ENCODE peak calls at places on chromosomes 6 and 20, in seven cellular contexts. L is BE2C, Y is adrenal gland, Z is neuronal stem cell, C is vagina, G is tibial artery, H is aorta. X is an unnamed sample.

GRCh38 chr20:36550797-36551299 is 9.5 kb downstream of the MYL9 start:
- DNase-seq in L (no peak), Y (peak; percentile 77), Z (no peak), C (no peak), G (no peak), H (peak; percentile 76), X (no peak)

GRCh38 chr20:19881080-19881840 is 123.2 kb downstream of the RIN2 start:
- DNase-seq in L (no peak), Y (no peak), Z (no peak), C (no peak), G (no peak), H (no peak), X (no peak)

GRCh38 chr6:169851641-169852503 is 100.5 kb downstream of the ERMARD start:
- DNase-seq in L (no peak), Y (no peak), Z (no peak), C (peak; percentile 52), G (peak; percentile 19), H (peak; percentile 72), X (no peak)

GRCh38 chr20:23686046-23686750 is 2.6 kb downstream of the CST4 start:
- DNase-seq in L (no peak), Y (no peak), Z (no peak), C (peak; percentile 72), G (no peak), H (no peak), X (no peak)

GRCh38 chr6:393391-394221 is 2.1 kb downstream of the IRF4 start:
- DNase-seq in L (no peak), Y (no peak), Z (no peak), C (no peak), G (no peak), H (no peak), X (no peak)

GRCh38 chr20:45229264-45230056 is 8.3 kb downstream of the SEMG2 start:
- DNase-seq in L (peak; percentile 68), Y (no peak), Z (no peak), C (no peak), G (no peak), H (no peak), X (peak; percentile 63)

GRCh38 chr6:137389150-137389664 is 105.0 kb downstream of the OLIG3 start:
- DNase-seq in L (no peak), Y (peak; percentile 14), Z (no peak), C (no peak), G (peak; percentile 32), H (no peak), X (peak; percentile 31)

GRCh38 chr6:78810698-78811097 is 56.7 kb upstream of the IRAK1BP1 start:
- DNase-seq in L (no peak), Y (no peak), Z (no peak), C (no peak), G (no peak), H (no peak), X (no peak)

GRCh38 chr6:157669747-157670216 is 153.3 kb upstream of the SNX9 start:
- DNase-seq in L (peak; percentile 73), Y (peak; percentile 43), Z (no peak), C (peak; percentile 92), G (peak; percentile 93), H (peak; percentile 92), X (peak; percentile 64)

GRCh38 chr20:62573856-62574611 is 68.3 kb upstream of the SLCO4A1 start:
- DNase-seq in L (no peak), Y (no peak), Z (no peak), C (no peak), G (no peak), H (no peak), X (no peak)

GRCh38 chr20:14410869-14411555 is 73.6 kb upstream of the FLRT3 start:
- DNase-seq in L (no peak), Y (no peak), Z (no peak), C (no peak), G (no peak), H (no peak), X (no peak)

GRCh38 chr6:14922306-14922705 is 323.6 kb upstream of the JARID2 start:
- DNase-seq in L (no peak), Y (no peak), Z (no peak), C (no peak), G (no peak), H (no peak), X (no peak)

GRCh38 chr6:29673161-29673560 is 7.8 kb downstream of the ZFP57 start:
- DNase-seq in L (no peak), Y (no peak), Z (no peak), C (no peak), G (no peak), H (no peak), X (no peak)

GRCh38 chr6:56241106-56241812 is 6.1 kb downstream of the COL21A1 start:
- DNase-seq in L (no peak), Y (no peak), Z (no peak), C (no peak), G (no peak), H (no peak), X (no peak)

GRCh38 chr6:143752459-143752858 is 74.7 kb downstream of the PHACTR2 start:
- DNase-seq in L (no peak), Y (no peak), Z (no peak), C (no peak), G (no peak), H (no peak), X (no peak)

GRCh38 chr6:80425089-80425823 is 318.8 kb downstream of the BCKDHB start:
- DNase-seq in L (no peak), Y (no peak), Z (no peak), C (no peak), G (no peak), H (no peak), X (no peak)

GRCh38 chr6:16496982-16497823 is 258.8 kb downstream of the GMPR start:
- DNase-seq in L (no peak), Y (no peak), Z (no peak), C (no peak), G (no peak), H (no peak), X (no peak)

GRCh38 chr6:51579013-51579412 is 508.4 kb downstream of the PKHD1 start:
- DNase-seq in L (peak; percentile 88), Y (no peak), Z (no peak), C (no peak), G (no peak), H (no peak), X (no peak)

GRCh38 chr6:34525431-34526175 is 30.5 kb downstream of the SPDEF start:
- DNase-seq in L (peak; percentile 60), Y (no peak), Z (no peak), C (no peak), G (no peak), H (peak; percentile 65), X (no peak)

GRCh38 chr6:16200231-16200941 is 38.0 kb upstream of the GMPR start:
- DNase-seq in L (no peak), Y (no peak), Z (no peak), C (no peak), G (no peak), H (no peak), X (peak; percentile 32)

GRCh38 chr20:32608664-32609015 is 23.5 kb upstream of the NOL4L start:
- DNase-seq in L (no peak), Y (no peak), Z (no peak), C (no peak), G (no peak), H (no peak), X (no peak)

GRCh38 chr6:110815260-110816109 is at the start of gene CDK19:
- DNase-seq in L (peak; percentile 98), Y (peak; percentile 99), Z (peak; percentile 98), C (peak; percentile 98), G (peak; percentile 99), H (peak; percentile 99), X (peak; percentile 99)

GRCh38 chr6:34671801-34672656 is 24.5 kb downstream of the ILRUN start:
- DNase-seq in L (no peak), Y (no peak), Z (no peak), C (no peak), G (peak; percentile 36), H (no peak), X (peak; percentile 78)

GRCh38 chr6:56835612-56836011 is 119.3 kb upstream of the BEND6 start:
- DNase-seq in L (no peak), Y (no peak), Z (no peak), C (no peak), G (no peak), H (no peak), X (no peak)

GRCh38 chr6:85464260-85464644 is 14.4 kb downstream of the NT5E start:
- DNase-seq in L (no peak), Y (peak; percentile 20), Z (no peak), C (no peak), G (peak; percentile 54), H (peak; percentile 88), X (no peak)

GRCh38 chr6:85462673-85463072 is 12.8 kb downstream of the NT5E start:
- DNase-seq in L (no peak), Y (no peak), Z (no peak), C (no peak), G (no peak), H (no peak), X (no peak)

GRCh38 chr6:85463621-85464259 is 13.9 kb downstream of the NT5E start:
- DNase-seq in L (no peak), Y (no peak), Z (no peak), C (no peak), G (no peak), H (no peak), X (no peak)

GRCh38 chr6:85465762-85466161 is 15.9 kb downstream of the NT5E start:
- DNase-seq in L (no peak), Y (no peak), Z (no peak), C (no peak), G (no peak), H (no peak), X (no peak)

GRCh38 chr6:85464722-85465150 is 14.9 kb downstream of the NT5E start:
- DNase-seq in L (no peak), Y (no peak), Z (no peak), C (no peak), G (no peak), H (peak; percentile 82), X (no peak)
- H3K4me1 ChIP-seq in L (no peaks in the 10 kb centered on the region), Y (peaks cover 31% of the 10 kb centered on the region), Z (no peaks in the 10 kb centered on the region), C (peaks cover 54% of the 10 kb centered on the region), G (peaks cover 72% of the 10 kb centered on the region), H (peaks cover 2% of the 10 kb centered on the region), X (peaks cover 7% of the 10 kb centered on the region)

GRCh38 chr20:58898629-58899028 is 46.1 kb downstream of the GNAS start:
- DNase-seq in L (no peak), Y (no peak), Z (no peak), C (no peak), G (no peak), H (no peak), X (no peak)
- H3K4me1 ChIP-seq in L (peaks cover 27% of the 10 kb centered on the region), Y (peaks cover 67% of the 10 kb centered on the region), Z (peaks cover 30% of the 10 kb centered on the region), C (peaks cover 93% of the 10 kb centered on the region), G (peaks cover 93% of the 10 kb centered on the region), H (no peaks in the 10 kb centered on the region), X (peaks cover 12% of the 10 kb centered on the region)

DNA sequence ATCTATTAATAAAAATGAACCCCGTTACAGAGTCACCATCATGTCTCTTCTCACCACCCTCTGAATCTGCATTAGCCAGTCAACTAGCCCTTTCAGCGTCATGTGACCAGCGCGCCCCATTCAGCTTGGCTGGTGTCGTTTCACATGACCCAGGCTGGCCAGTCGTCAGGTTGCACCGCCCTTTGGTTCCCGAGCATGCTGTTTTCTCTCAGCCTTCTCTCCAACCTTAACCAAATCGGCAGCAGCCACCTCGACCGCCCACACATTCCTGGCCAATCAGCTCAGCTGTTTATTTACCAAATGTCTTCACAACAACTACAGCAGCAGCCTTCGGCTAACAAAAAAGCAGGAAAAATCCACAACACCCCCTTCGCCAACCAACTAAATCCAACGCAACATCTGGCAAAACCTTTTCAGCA is 5.6 kb downstream of the SRSF3 start:
- DNase-seq in L (peak; percentile 66), Y (peak; percentile 33), Z (no peak), C (no peak), G (no peak), H (peak; percentile 80), X (peak; percentile 55)
- H3K4me1 ChIP-seq in L (peaks cover 10% of the 10 kb centered on the region), Y (peaks cover 83% of the 10 kb centered on the region), Z (peaks cover 28% of the 10 kb centered on the region), C (peaks cover 84% of the 10 kb centered on the region), G (peaks cover 59% of the 10 kb centered on the region), H (peaks cover 5% of the 10 kb centered on the region), X (peaks cover 7% of the 10 kb centered on the region)

GRCh38 chr20:41304413-41305079 is 13.0 kb downstream of the ZHX3 start:
- DNase-seq in L (no peak), Y (no peak), Z (no peak), C (no peak), G (no peak), H (no peak), X (no peak)
- H3K4me1 ChIP-seq in L (no peaks in the 10 kb centered on the region), Y (peaks cover 22% of the 10 kb centered on the region), Z (peaks cover 12% of the 10 kb centered on the region), C (peaks cover 17% of the 10 kb centered on the region), G (peaks cover 28% of the 10 kb centered on the region), H (no peaks in the 10 kb centered on the region), X (peaks cover under 1% of the 10 kb centered on the region)